ENCODE peak calls at places on chromosomes 13 and 19, in ten cellular contexts. V is neuronal stem cell; C is GM23248; U is PC-3; B is right lobe of liver; P is suprapubic skin; Z is PC-9; D is GM23338; N is lower lobe of right lung; L is CD4-positive, alpha-beta memory T cell. Q is an unnamed sample. For H3K36me3, the result is how much of the 10 kb centered on the place peaks cover.

GRCh38 chr13:113043931-113044330 is 61.7 kb upstream of the F7 start:
- DNase-seq in V (no peak), C (no peak), U (no peak), B (no peak), P (no peak), Z (no peak), D (no peak), N (no peak), L (no peak), Q (no peak)

GRCh38 chr19:45753548-45753947 is 15.5 kb downstream of the SIX5 start:
- DNase-seq in V (no peak), C (no peak), U (no peak), B (no peak), P (no peak), Z (no peak), D (peak), N (no peak), L (no peak), Q (no peak)

GRCh38 chr19:5533257-5533656 is 34.5 kb downstream of the TINCR start:
- DNase-seq in V (no peak), C (no peak), U (no peak), B (no peak), P (no peak), Z (no peak), D (no peak), N (no peak), L (no peak), Q (no peak)

GRCh38 chr13:44347905-44348304 is 25.7 kb upstream of the SERP2 start:
- DNase-seq in V (no peak), C (peak), U (no peak), B (no peak), P (no peak), Z (no peak), D (no peak), N (no peak), L (no peak), Q (no peak)

GRCh38 chr13:30551194-30551593 is 66.5 kb upstream of the USPL1 start:
- DNase-seq in V (no peak), C (peak), U (peak), B (no peak), P (no peak), Z (no peak), D (peak), N (no peak), L (peak), Q (no peak)

GRCh38 chr19:55376381-55376933 is at the start of gene TMEM190:
- DNase-seq in V (no peak), C (no peak), U (no peak), B (no peak), P (no peak), Z (peak), D (peak), N (no peak), L (no peak), Q (no peak)

GRCh38 chr19:1884291-1884718 is 991 bp downstream of the ABHD17A start:
- DNase-seq in V (no peak), C (peak), U (no peak), B (no peak), P (peak), Z (peak), D (no peak), N (no peak), L (peak), Q (no peak)

GRCh38 chr19:14073925-14074838 is 1.6 kb downstream of the MISP3 start:
- DNase-seq in V (peak), C (peak), U (peak), B (no peak), P (no peak), Z (peak), D (no peak), N (no peak), L (no peak), Q (peak)

GRCh38 chr19:40279120-40279551 is 6.0 kb downstream of the AKT2 start:
- DNase-seq in V (no peak), C (peak), U (no peak), B (no peak), P (peak), Z (no peak), D (no peak), N (peak), L (no peak), Q (peak)

GRCh38 chr19:48391100-48392005 is at the start of gene KDELR1:
- DNase-seq in V (peak), C (peak), U (peak), B (peak), P (peak), Z (peak), D (peak), N (peak), L (peak), Q (peak)

GRCh38 chr13:102351486-102351885 is 50.4 kb downstream of the FGF14 start:
- DNase-seq in V (no peak), C (no peak), U (no peak), B (no peak), P (no peak), Z (no peak), D (no peak), N (no peak), L (no peak), Q (no peak)

GRCh38 chr19:8357007-8357521 is 6.9 kb upstream of the ANGPTL4 start:
- DNase-seq in V (no peak), C (no peak), U (no peak), B (no peak), P (no peak), Z (no peak), D (no peak), N (no peak), L (no peak), Q (no peak)

GRCh38 chr19:53909471-53910169 is 542 bp downstream of the CACNG7 start:
- DNase-seq in V (peak), C (no peak), U (no peak), B (no peak), P (no peak), Z (no peak), D (peak), N (no peak), L (no peak), Q (no peak)

GRCh38 chr13:31007392-31007791 is 74.9 kb downstream of the TEX26 start:
- DNase-seq in V (no peak), C (no peak), U (no peak), B (no peak), P (no peak), Z (no peak), D (no peak), N (no peak), L (no peak), Q (no peak)

GRCh38 chr19:44371815-44372480 is 15.5 kb upstream of the ZNF112 start:
- DNase-seq in V (no peak), C (no peak), U (no peak), B (no peak), P (no peak), Z (no peak), D (no peak), N (no peak), L (no peak), Q (no peak)

GRCh38 chr19:4970558-4971423 is 1.9 kb downstream of the KDM4B start:
- DNase-seq in V (peak), C (peak), U (peak), B (peak), P (peak), Z (no peak), D (peak), N (no peak), L (peak), Q (peak)

GRCh38 chr19:17236414-17236716 is 9.4 kb downstream of the NR2F6 start:
- DNase-seq in V (no peak), C (no peak), U (no peak), B (no peak), P (no peak), Z (peak), D (peak), N (no peak), L (no peak), Q (no peak)

GRCh38 chr13:99056381-99057014 is 78.6 kb upstream of the DOCK9 start:
- DNase-seq in V (no peak), C (peak), U (peak), B (no peak), P (no peak), Z (no peak), D (peak), N (no peak), L (no peak), Q (no peak)

GRCh38 chr19:38252935-38253691 is 3.1 kb downstream of the PPP1R14A start:
- DNase-seq in V (no peak), C (no peak), U (no peak), B (no peak), P (no peak), Z (no peak), D (no peak), N (peak), L (no peak), Q (peak)

GRCh38 chr19:15702590-15702930 is 25.3 kb upstream of the OR10H2 start:
- DNase-seq in V (no peak), C (peak), U (peak), B (peak), P (peak), Z (peak), D (peak), N (peak), L (no peak), Q (peak)
- H3K27ac ChIP-seq in V (no peak), C (no peak), U (no peak), B (no peak), P (peak), Z (no peak), D (no peak), N (no peak), L (no peak), Q (no peak)

GRCh38 chr13:77171451-77171850 is 144.5 kb upstream of the FBXL3 start:
- DNase-seq in V (no peak), C (no peak), U (no peak), B (no peak), P (no peak), Z (no peak), D (no peak), N (no peak), L (no peak), Q (no peak)

GRCh38 chr13:77177646-77178045 is 149.2 kb downstream of the MYCBP2 start:
- DNase-seq in V (no peak), C (no peak), U (no peak), B (no peak), P (no peak), Z (no peak), D (no peak), N (no peak), L (no peak), Q (no peak)

GRCh38 chr13:77180011-77180410 is 146.9 kb downstream of the MYCBP2 start:
- DNase-seq in V (no peak), C (no peak), U (no peak), B (no peak), P (no peak), Z (no peak), D (no peak), N (no peak), L (no peak), Q (no peak)

GRCh38 chr13:77172650-77173049 is 145.7 kb upstream of the FBXL3 start:
- DNase-seq in V (no peak), C (no peak), U (no peak), B (no peak), P (no peak), Z (no peak), D (no peak), N (no peak), L (no peak), Q (no peak)

GRCh38 chr13:77176350-77176749 is 149.4 kb upstream of the FBXL3 start:
- DNase-seq in V (no peak), C (peak), U (peak), B (no peak), P (no peak), Z (no peak), D (no peak), N (no peak), L (no peak), Q (no peak)
- H3K36me3 ChIP-seq in V (under half), C (half or more), U (under half), B (under half), P (half or more), Z (under half), D (under half), N (half or more), L (half or more), Q (half or more)

DNA sequence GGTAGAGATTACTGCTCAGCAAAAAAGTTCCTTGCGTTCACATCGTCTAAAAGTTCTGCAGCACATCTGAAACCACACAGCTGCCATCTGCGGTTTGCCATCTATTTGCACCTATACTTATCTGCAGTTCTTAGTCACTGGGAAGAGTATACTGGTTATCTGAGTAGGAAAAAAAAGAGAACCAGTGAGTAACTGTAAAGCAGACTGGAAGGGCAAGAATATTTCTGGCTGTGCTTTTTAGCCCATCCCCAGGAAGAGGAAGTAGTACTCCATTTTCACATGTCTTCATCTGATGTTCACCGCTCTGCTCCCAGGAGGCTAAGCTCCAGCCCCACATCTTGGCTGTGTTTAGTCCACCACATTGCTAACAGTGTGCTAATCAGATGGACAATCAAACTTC is 35.6 kb downstream of the EFNB2 start:
- DNase-seq in V (no peak), C (no peak), U (no peak), B (no peak), P (no peak), Z (no peak), D (no peak), N (no peak), L (no peak), Q (no peak)
- H3K27ac ChIP-seq in V (no peak), C (no peak), U (no peak), B (no peak), P (no peak), Z (peak), D (no peak), N (no peak), L (no peak), Q (no peak)

DNA sequence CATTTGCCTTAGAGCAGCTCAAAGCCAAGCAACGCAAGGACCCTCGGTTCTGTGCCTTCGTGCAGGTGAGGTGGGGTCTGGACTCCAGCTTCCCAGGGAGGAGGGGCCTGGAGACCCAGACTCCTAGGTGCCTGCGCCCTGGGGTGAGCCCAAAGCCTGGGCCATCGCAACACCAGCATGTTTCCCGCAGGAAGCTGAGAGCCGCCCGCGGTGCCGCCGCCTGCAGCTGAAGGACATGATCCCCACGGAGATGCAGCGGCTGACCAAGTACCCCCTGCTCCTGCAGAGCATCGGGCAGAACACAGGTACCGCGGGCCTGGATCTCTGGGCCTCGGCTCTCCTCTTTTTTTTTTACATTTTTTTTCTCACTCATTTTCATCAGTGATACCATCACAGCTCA is 19.6 kb downstream of the ARHGEF1 start:
- DNase-seq in V (no peak), C (no peak), U (no peak), B (no peak), P (no peak), Z (no peak), D (no peak), N (no peak), L (no peak), Q (no peak)
- H3K36me3 ChIP-seq in V (under half), C (under half), U (under half), B (half or more), P (half or more), Z (under half), D (under half), N (half or more), L (half or more), Q (half or more)

DNA sequence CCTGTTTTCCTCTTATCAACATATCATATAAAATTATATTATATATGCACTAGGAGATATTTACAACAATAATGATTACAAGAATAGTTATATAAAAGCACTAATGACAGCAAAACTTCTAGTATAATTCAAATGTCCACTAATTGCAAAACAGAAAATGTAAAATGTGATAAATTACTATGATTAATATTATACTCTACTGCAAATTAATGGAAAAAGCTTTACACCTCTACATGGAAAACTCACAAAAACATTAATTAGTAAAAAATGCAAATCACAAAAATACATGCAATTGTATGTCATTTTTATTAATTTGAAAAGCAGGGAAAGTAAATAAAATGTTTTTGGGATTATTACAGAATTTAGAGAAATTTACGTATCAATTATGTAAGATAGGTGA is 681.0 kb upstream of the PCDH20 start:
- DNase-seq in V (no peak), C (no peak), U (no peak), B (no peak), P (no peak), Z (no peak), D (no peak), N (no peak), L (no peak), Q (no peak)
- H3K27ac ChIP-seq in V (no peak), C (no peak), U (no peak), B (no peak), P (no peak), Z (no peak), D (no peak), N (no peak), L (no peak), Q (no peak)

DNA sequence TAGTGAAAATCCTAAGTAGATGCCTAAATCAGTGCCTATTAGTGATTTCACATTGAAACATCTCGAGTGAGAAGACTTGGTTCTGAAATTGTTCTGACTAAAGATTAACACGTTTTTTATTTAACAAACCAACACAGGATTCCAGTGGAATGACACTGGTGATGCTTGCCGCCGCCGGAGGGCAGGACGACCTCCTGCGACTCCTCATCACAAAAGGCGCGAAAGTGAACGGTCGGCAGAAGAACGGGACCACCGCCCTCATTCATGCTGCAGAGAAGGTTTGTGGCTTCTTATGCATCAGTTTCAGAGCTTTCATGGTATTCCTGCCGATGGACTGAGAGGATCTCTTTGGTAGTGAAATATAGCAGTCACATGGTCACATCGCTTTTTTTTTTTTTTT is 28.1 kb downstream of the MPHOSPH8 start:
- DNase-seq in V (no peak), C (no peak), U (no peak), B (no peak), P (no peak), Z (no peak), D (no peak), N (no peak), L (no peak), Q (no peak)
- H3K36me3 ChIP-seq in V (under half), C (half or more), U (under half), B (under half), P (half or more), Z (under half), D (under half), N (half or more), L (half or more), Q (half or more)